ENCODE peak calls at places on chromosome 20, in six cellular contexts. One of them, this sample, is unnamed.

GRCh38 chr20:23024701-23025100 is 10.4 kb upstream of the SSTR4 start:
- DNase-seq in HCT116: no peak
- DNase-seq in neural progenitor cell: no peak
- DNase-seq in OCI-LY7: no peak
- DNase-seq in GM23338: no peak
- DNase-seq in PC-3: no peak
- DNase-seq in this sample: no peak

GRCh38 chr20:208937-209566 is 18.0 kb upstream of the DEFB129 start:
- DNase-seq in HCT116: peak
- DNase-seq in neural progenitor cell: peak
- DNase-seq in OCI-LY7: peak
- DNase-seq in GM23338: peak
- DNase-seq in PC-3: peak
- DNase-seq in this sample: peak

GRCh38 chr20:12998046-12998445 is 10.7 kb upstream of the SPTLC3 start:
- DNase-seq in HCT116: no peak
- DNase-seq in neural progenitor cell: no peak
- DNase-seq in OCI-LY7: no peak
- DNase-seq in GM23338: no peak
- DNase-seq in PC-3: no peak
- DNase-seq in this sample: no peak

GRCh38 chr20:37518606-37519507 is 2.2 kb upstream of the NNAT start:
- DNase-seq in HCT116: no peak
- DNase-seq in neural progenitor cell: peak
- DNase-seq in OCI-LY7: no peak
- DNase-seq in GM23338: no peak
- DNase-seq in PC-3: no peak
- DNase-seq in this sample: no peak

GRCh38 chr20:5073154-5074049 is 46.4 kb downstream of the PCNA start:
- DNase-seq in HCT116: peak
- DNase-seq in neural progenitor cell: no peak
- DNase-seq in OCI-LY7: no peak
- DNase-seq in GM23338: peak
- DNase-seq in PC-3: peak
- DNase-seq in this sample: peak

GRCh38 chr20:46573234-46573633 is 22.8 kb upstream of the OCSTAMP start:
- DNase-seq in HCT116: no peak
- DNase-seq in neural progenitor cell: no peak
- DNase-seq in OCI-LY7: no peak
- DNase-seq in GM23338: no peak
- DNase-seq in PC-3: no peak
- DNase-seq in this sample: no peak

GRCh38 chr20:51650685-51651134 is 108.2 kb upstream of the NFATC2 start:
- DNase-seq in HCT116: peak
- DNase-seq in neural progenitor cell: no peak
- DNase-seq in OCI-LY7: peak
- DNase-seq in GM23338: no peak
- DNase-seq in PC-3: peak
- DNase-seq in this sample: no peak

GRCh38 chr20:17835240-17835940 is 133.2 kb downstream of the SNX5 start:
- DNase-seq in HCT116: peak
- DNase-seq in neural progenitor cell: no peak
- DNase-seq in OCI-LY7: no peak
- DNase-seq in GM23338: no peak
- DNase-seq in PC-3: peak
- DNase-seq in this sample: peak

GRCh38 chr20:32278199-32278643 is 770 bp downstream of the KIF3B start:
- DNase-seq in HCT116: no peak
- DNase-seq in neural progenitor cell: no peak
- DNase-seq in OCI-LY7: peak
- DNase-seq in GM23338: no peak
- DNase-seq in PC-3: no peak
- DNase-seq in this sample: no peak

GRCh38 chr20:10412591-10413408 is 21.2 kb downstream of the MKKS start:
- DNase-seq in HCT116: no peak
- DNase-seq in neural progenitor cell: no peak
- DNase-seq in OCI-LY7: no peak
- DNase-seq in GM23338: no peak
- DNase-seq in PC-3: peak
- DNase-seq in this sample: no peak

GRCh38 chr20:37757550-37757949 is 63.7 kb downstream of the CTNNBL1 start:
- DNase-seq in HCT116: no peak
- DNase-seq in neural progenitor cell: no peak
- DNase-seq in OCI-LY7: peak
- DNase-seq in GM23338: peak
- DNase-seq in PC-3: no peak
- DNase-seq in this sample: no peak

GRCh38 chr20:2559641-2560040 is 23.3 kb downstream of the TMC2 start:
- DNase-seq in HCT116: no peak
- DNase-seq in neural progenitor cell: peak
- DNase-seq in OCI-LY7: no peak
- DNase-seq in GM23338: no peak
- DNase-seq in PC-3: no peak
- DNase-seq in this sample: no peak

GRCh38 chr20:7723284-7723683 is 217.0 kb downstream of the HAO1 start:
- DNase-seq in HCT116: no peak
- DNase-seq in neural progenitor cell: no peak
- DNase-seq in OCI-LY7: no peak
- DNase-seq in GM23338: no peak
- DNase-seq in PC-3: peak
- DNase-seq in this sample: no peak

GRCh38 chr20:8049321-8049720 is 29.8 kb upstream of the TMX4 start:
- DNase-seq in HCT116: no peak
- DNase-seq in neural progenitor cell: no peak
- DNase-seq in OCI-LY7: no peak
- DNase-seq in GM23338: no peak
- DNase-seq in PC-3: no peak
- DNase-seq in this sample: no peak

GRCh38 chr20:47334022-47334551 is 22.4 kb downstream of the ZMYND8 start:
- DNase-seq in HCT116: no peak
- DNase-seq in neural progenitor cell: no peak
- DNase-seq in OCI-LY7: no peak
- DNase-seq in GM23338: no peak
- DNase-seq in PC-3: peak
- DNase-seq in this sample: peak

GRCh38 chr20:8946036-8946926 is 122.6 kb upstream of the PLCB4 start:
- DNase-seq in HCT116: no peak
- DNase-seq in neural progenitor cell: peak
- DNase-seq in OCI-LY7: no peak
- DNase-seq in GM23338: no peak
- DNase-seq in PC-3: no peak
- DNase-seq in this sample: peak

GRCh38 chr20:63441136-63441776 is 31.2 kb downstream of the KCNQ2 start:
- DNase-seq in HCT116: no peak
- DNase-seq in neural progenitor cell: no peak
- DNase-seq in OCI-LY7: no peak
- DNase-seq in GM23338: no peak
- DNase-seq in PC-3: no peak
- DNase-seq in this sample: no peak

GRCh38 chr20:33917813-33918525 is 75.7 kb upstream of the RALY start:
- DNase-seq in HCT116: no peak
- DNase-seq in neural progenitor cell: no peak
- DNase-seq in OCI-LY7: peak
- DNase-seq in GM23338: no peak
- DNase-seq in PC-3: no peak
- DNase-seq in this sample: no peak

GRCh38 chr20:14434379-14435136 is 97.1 kb upstream of the FLRT3 start:
- DNase-seq in HCT116: no peak
- DNase-seq in neural progenitor cell: no peak
- DNase-seq in OCI-LY7: no peak
- DNase-seq in GM23338: no peak
- DNase-seq in PC-3: peak
- DNase-seq in this sample: no peak

GRCh38 chr20:17625246-17626051 is 55.6 kb downstream of the DSTN start:
- DNase-seq in HCT116: no peak
- DNase-seq in neural progenitor cell: no peak
- DNase-seq in OCI-LY7: no peak
- DNase-seq in GM23338: no peak
- DNase-seq in PC-3: no peak
- DNase-seq in this sample: no peak

GRCh38 chr20:59047938-59048680 is 5.5 kb upstream of the PRELID3B start:
- DNase-seq in HCT116: no peak
- DNase-seq in neural progenitor cell: no peak
- DNase-seq in OCI-LY7: no peak
- DNase-seq in GM23338: no peak
- DNase-seq in PC-3: peak
- DNase-seq in this sample: peak
- TF ChIP-seq EZH2phosphoT487 in HCT116: no peak
- TF ChIP-seq EZH2phosphoT487 in neural progenitor cell: no peak
- TF ChIP-seq EZH2phosphoT487 in OCI-LY7: no peak
- TF ChIP-seq EZH2phosphoT487 in GM23338: no peak
- TF ChIP-seq EZH2phosphoT487 in PC-3: no peak
- TF ChIP-seq EZH2phosphoT487 in this sample: no peak

DNA sequence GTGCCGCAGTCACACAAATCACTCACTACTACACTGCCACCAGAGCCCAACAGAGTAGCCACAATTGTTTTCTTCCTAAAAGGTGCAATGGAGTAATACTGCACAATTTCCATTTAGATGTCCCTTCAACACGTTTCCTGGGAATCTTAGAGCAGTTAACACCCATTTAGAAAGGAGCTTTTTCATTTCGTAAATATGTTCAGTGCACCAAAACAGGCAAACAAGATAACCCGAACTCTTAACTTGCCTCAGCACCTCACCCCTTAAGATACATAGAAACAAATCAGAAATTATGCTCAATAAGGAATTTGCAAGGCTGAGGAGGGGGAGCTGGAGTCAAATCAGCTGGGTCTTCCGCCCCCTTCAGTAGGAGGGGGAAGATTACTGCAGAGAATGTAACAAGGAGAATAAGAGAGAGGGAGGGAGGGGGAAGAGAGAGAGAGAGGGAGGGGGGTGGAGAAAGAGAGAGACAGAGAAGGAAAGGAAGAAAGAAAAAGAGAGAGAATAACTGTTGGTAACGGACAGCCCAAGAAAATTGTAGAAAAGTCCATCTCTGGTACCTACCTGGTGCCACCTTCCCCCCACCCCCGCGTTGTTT is 155.4 kb downstream of the BCAS1 start:
- DNase-seq in HCT116: no peak
- DNase-seq in neural progenitor cell: peak
- DNase-seq in OCI-LY7: peak
- DNase-seq in GM23338: peak
- DNase-seq in PC-3: no peak
- DNase-seq in this sample: no peak
- TF ChIP-seq CTCF in HCT116: no peak
- TF ChIP-seq CTCF in neural progenitor cell: peak
- TF ChIP-seq CTCF in OCI-LY7: peak
- TF ChIP-seq CTCF in GM23338: peak
- TF ChIP-seq CTCF in PC-3: no peak
- TF ChIP-seq CTCF in this sample: peak

GRCh38 chr20:49747707-49748524 is 34.2 kb upstream of the B4GALT5 start:
- DNase-seq in HCT116: no peak
- DNase-seq in neural progenitor cell: no peak
- DNase-seq in OCI-LY7: no peak
- DNase-seq in GM23338: no peak
- DNase-seq in PC-3: no peak
- DNase-seq in this sample: peak

GRCh38 chr20:49751397-49751735 is 37.7 kb upstream of the B4GALT5 start:
- DNase-seq in HCT116: no peak
- DNase-seq in neural progenitor cell: no peak
- DNase-seq in OCI-LY7: no peak
- DNase-seq in GM23338: no peak
- DNase-seq in PC-3: no peak
- DNase-seq in this sample: no peak

GRCh38 chr20:49750611-49751396 is 37.1 kb upstream of the B4GALT5 start:
- DNase-seq in HCT116: no peak
- DNase-seq in neural progenitor cell: no peak
- DNase-seq in OCI-LY7: peak
- DNase-seq in GM23338: peak
- DNase-seq in PC-3: no peak
- DNase-seq in this sample: no peak

GRCh38 chr20:49752504-49752903 is 38.8 kb upstream of the B4GALT5 start:
- DNase-seq in HCT116: no peak
- DNase-seq in neural progenitor cell: no peak
- DNase-seq in OCI-LY7: no peak
- DNase-seq in GM23338: no peak
- DNase-seq in PC-3: no peak
- DNase-seq in this sample: no peak

DNA sequence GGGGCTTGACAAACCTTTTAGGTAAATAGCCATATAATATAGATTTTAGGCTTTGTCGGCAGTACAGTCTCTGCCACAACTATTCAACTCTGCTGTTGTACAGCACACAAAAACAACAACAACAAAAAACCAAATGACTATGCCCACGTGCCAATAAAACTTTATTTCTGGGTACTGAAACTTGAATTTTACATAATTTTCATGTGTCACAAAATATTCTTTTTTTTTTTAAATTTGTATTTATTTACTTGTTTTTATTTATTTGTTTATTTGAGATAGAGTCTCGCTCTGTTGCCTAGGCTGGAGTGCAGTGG is 34.8 kb upstream of the B4GALT5 start:
- DNase-seq in HCT116: no peak
- DNase-seq in neural progenitor cell: no peak
- DNase-seq in OCI-LY7: no peak
- DNase-seq in GM23338: no peak
- DNase-seq in PC-3: no peak
- DNase-seq in this sample: no peak
- H3K27ac ChIP-seq in HCT116: no peak
- H3K27ac ChIP-seq in neural progenitor cell: no peak
- H3K27ac ChIP-seq in OCI-LY7: no peak
- H3K27ac ChIP-seq in GM23338: no peak
- H3K27ac ChIP-seq in PC-3: no peak
- H3K27ac ChIP-seq in this sample: peak

GRCh38 chr20:41716436-41716835 is 98.3 kb upstream of the CHD6 start:
- DNase-seq in HCT116: no peak
- DNase-seq in neural progenitor cell: no peak
- DNase-seq in OCI-LY7: no peak
- DNase-seq in GM23338: no peak
- DNase-seq in PC-3: no peak
- DNase-seq in this sample: no peak

GRCh38 chr20:41717464-41717863 is 99.3 kb upstream of the CHD6 start:
- DNase-seq in HCT116: no peak
- DNase-seq in neural progenitor cell: no peak
- DNase-seq in OCI-LY7: no peak
- DNase-seq in GM23338: no peak
- DNase-seq in PC-3: no peak
- DNase-seq in this sample: peak

GRCh38 chr20:41716911-41717310 is 98.7 kb upstream of the CHD6 start:
- DNase-seq in HCT116: no peak
- DNase-seq in neural progenitor cell: no peak
- DNase-seq in OCI-LY7: no peak
- DNase-seq in GM23338: no peak
- DNase-seq in PC-3: no peak
- DNase-seq in this sample: no peak

GRCh38 chr20:41714030-41714429 is 95.9 kb upstream of the CHD6 start:
- DNase-seq in HCT116: no peak
- DNase-seq in neural progenitor cell: no peak
- DNase-seq in OCI-LY7: no peak
- DNase-seq in GM23338: no peak
- DNase-seq in PC-3: no peak
- DNase-seq in this sample: no peak

DNA sequence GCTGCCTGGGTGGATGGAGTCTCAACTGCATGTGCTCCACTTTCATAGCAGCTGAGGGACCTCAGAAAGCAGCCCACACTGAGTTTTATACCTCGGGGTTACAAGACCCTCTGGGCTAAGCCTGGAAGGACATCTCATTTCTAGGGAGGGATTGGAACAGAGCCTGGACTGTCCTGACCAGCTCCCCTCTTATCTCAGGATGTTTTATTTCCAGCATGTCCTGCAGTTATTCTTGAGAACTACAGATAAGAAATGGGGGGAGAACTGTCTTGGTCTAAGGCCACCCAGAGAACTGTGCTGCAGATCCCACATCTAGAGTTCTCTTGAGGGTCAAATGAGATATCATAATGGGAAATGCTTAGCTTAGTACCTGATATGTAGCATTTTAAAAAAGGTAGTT is 97.3 kb upstream of the CHD6 start:
- DNase-seq in HCT116: no peak
- DNase-seq in neural progenitor cell: no peak
- DNase-seq in OCI-LY7: no peak
- DNase-seq in GM23338: no peak
- DNase-seq in PC-3: no peak
- DNase-seq in this sample: no peak
- TF ChIP-seq EZH2phosphoT487 in HCT116: no peak
- TF ChIP-seq EZH2phosphoT487 in neural progenitor cell: no peak
- TF ChIP-seq EZH2phosphoT487 in OCI-LY7: no peak
- TF ChIP-seq EZH2phosphoT487 in GM23338: no peak
- TF ChIP-seq EZH2phosphoT487 in PC-3: no peak
- TF ChIP-seq EZH2phosphoT487 in this sample: no peak

This sample was measured in hepatocyte.